ENCODE peak calls at places on chromosome 22, in five cellular contexts. One of them, this sample, is unnamed.

GRCh38 chr22:41908409-41909289 is 6.2 kb downstream of the SHISA8 start:
- DNase-seq in RPMI7951: no peak
- DNase-seq in ACHN: no peak
- DNase-seq in hypothalamus: no peak
- DNase-seq in WERI-Rb-1: peak; percentile 71
- DNase-seq in this sample: no peak

GRCh38 chr22:27372969-27373670 is 428.4 kb downstream of the MN1 start:
- DNase-seq in RPMI7951: peak; percentile 79
- DNase-seq in ACHN: no peak
- DNase-seq in hypothalamus: no peak
- DNase-seq in WERI-Rb-1: no peak
- DNase-seq in this sample: peak; percentile 24

GRCh38 chr22:25098445-25099081 is 101.1 kb upstream of the CRYBB3 start:
- DNase-seq in RPMI7951: no peak
- DNase-seq in ACHN: no peak
- DNase-seq in hypothalamus: no peak
- DNase-seq in WERI-Rb-1: no peak
- DNase-seq in this sample: no peak

GRCh38 chr22:39083212-39084165 is 6.4 kb downstream of the APOBEC3G start:
- DNase-seq in RPMI7951: no peak
- DNase-seq in ACHN: no peak
- DNase-seq in hypothalamus: no peak
- DNase-seq in WERI-Rb-1: no peak
- DNase-seq in this sample: no peak

GRCh38 chr22:31187627-31188026 is 24.5 kb upstream of the LIMK2 start:
- DNase-seq in RPMI7951: no peak
- DNase-seq in ACHN: no peak
- DNase-seq in hypothalamus: no peak
- DNase-seq in WERI-Rb-1: no peak
- DNase-seq in this sample: no peak

GRCh38 chr22:44625981-44626687 is 75.9 kb upstream of the PRR5 start:
- DNase-seq in RPMI7951: peak; percentile 46
- DNase-seq in ACHN: peak; percentile 53
- DNase-seq in hypothalamus: peak; percentile 45
- DNase-seq in WERI-Rb-1: peak; percentile 72
- DNase-seq in this sample: peak; percentile 77

GRCh38 chr22:40853961-40854360 is 2.5 kb downstream of the ST13 start:
- DNase-seq in RPMI7951: no peak
- DNase-seq in ACHN: no peak
- DNase-seq in hypothalamus: no peak
- DNase-seq in WERI-Rb-1: no peak
- DNase-seq in this sample: no peak

GRCh38 chr22:31342389-31343125 is 3.6 kb downstream of the PATZ1 start:
- DNase-seq in RPMI7951: no peak
- DNase-seq in ACHN: no peak
- DNase-seq in hypothalamus: no peak
- DNase-seq in WERI-Rb-1: no peak
- DNase-seq in this sample: no peak

GRCh38 chr22:22616636-22617035 is 27.8 kb upstream of the GGTLC2 start:
- DNase-seq in RPMI7951: no peak
- DNase-seq in ACHN: no peak
- DNase-seq in hypothalamus: no peak
- DNase-seq in WERI-Rb-1: no peak
- DNase-seq in this sample: peak; percentile 29

GRCh38 chr22:24389680-24390079 is 37.7 kb upstream of the ADORA2A start:
- DNase-seq in RPMI7951: no peak
- DNase-seq in ACHN: no peak
- DNase-seq in hypothalamus: no peak
- DNase-seq in WERI-Rb-1: no peak
- DNase-seq in this sample: no peak

GRCh38 chr22:34427436-34427835 is 507.2 kb upstream of the LARGE1 start:
- DNase-seq in RPMI7951: no peak
- DNase-seq in ACHN: no peak
- DNase-seq in hypothalamus: no peak
- DNase-seq in WERI-Rb-1: no peak
- DNase-seq in this sample: no peak

GRCh38 chr22:31734512-31734911 is 15.4 kb downstream of the PRR14L start:
- DNase-seq in RPMI7951: peak; percentile 19
- DNase-seq in ACHN: peak; percentile 11
- DNase-seq in hypothalamus: no peak
- DNase-seq in WERI-Rb-1: no peak
- DNase-seq in this sample: no peak

GRCh38 chr22:26998134-26998533 is 340.7 kb downstream of the MIAT start:
- DNase-seq in RPMI7951: peak; percentile 51
- DNase-seq in ACHN: no peak
- DNase-seq in hypothalamus: no peak
- DNase-seq in WERI-Rb-1: no peak
- DNase-seq in this sample: no peak

GRCh38 chr22:23763579-23764331 is 965 bp downstream of the C22orf15 start:
- DNase-seq in RPMI7951: no peak
- DNase-seq in ACHN: no peak
- DNase-seq in hypothalamus: no peak
- DNase-seq in WERI-Rb-1: no peak
- DNase-seq in this sample: no peak

GRCh38 chr22:30717952-30718351 is 23.3 kb downstream of the OSBP2 start:
- DNase-seq in RPMI7951: no peak
- DNase-seq in ACHN: no peak
- DNase-seq in hypothalamus: no peak
- DNase-seq in WERI-Rb-1: no peak
- DNase-seq in this sample: no peak

GRCh38 chr22:29578462-29578861 is 2.5 kb downstream of the NIPSNAP1 start:
- DNase-seq in RPMI7951: no peak
- DNase-seq in ACHN: no peak
- DNase-seq in hypothalamus: no peak
- DNase-seq in WERI-Rb-1: no peak
- DNase-seq in this sample: no peak

GRCh38 chr22:32331918-32332725 is 25.5 kb upstream of the RFPL3 start:
- DNase-seq in RPMI7951: no peak
- DNase-seq in ACHN: no peak
- DNase-seq in hypothalamus: no peak
- DNase-seq in WERI-Rb-1: no peak
- DNase-seq in this sample: no peak

GRCh38 chr22:17232406-17232805 is 13.2 kb upstream of the ADA2 start:
- DNase-seq in RPMI7951: no peak
- DNase-seq in ACHN: no peak
- DNase-seq in hypothalamus: no peak
- DNase-seq in WERI-Rb-1: no peak
- DNase-seq in this sample: no peak

GRCh38 chr22:47355388-47355725 is 592.9 kb downstream of the TBC1D22A start:
- DNase-seq in RPMI7951: no peak
- DNase-seq in ACHN: no peak
- DNase-seq in hypothalamus: no peak
- DNase-seq in WERI-Rb-1: no peak
- DNase-seq in this sample: no peak

GRCh38 chr22:21446128-21446826 is 20.9 kb upstream of the TMEM191C start:
- DNase-seq in RPMI7951: no peak
- DNase-seq in ACHN: no peak
- DNase-seq in hypothalamus: no peak
- DNase-seq in WERI-Rb-1: no peak
- DNase-seq in this sample: no peak

GRCh38 chr22:24976442-24977218 is 24.1 kb downstream of the KIAA1671 start:
- DNase-seq in RPMI7951: no peak
- DNase-seq in ACHN: no peak
- DNase-seq in hypothalamus: no peak
- DNase-seq in WERI-Rb-1: no peak
- DNase-seq in this sample: no peak

GRCh38 chr22:42876041-42876440 is 19.0 kb upstream of the ARFGAP3 start:
- DNase-seq in RPMI7951: no peak
- DNase-seq in ACHN: no peak
- DNase-seq in hypothalamus: no peak
- DNase-seq in WERI-Rb-1: no peak
- DNase-seq in this sample: no peak

GRCh38 chr22:47201996-47202818 is 439.8 kb downstream of the TBC1D22A start:
- DNase-seq in RPMI7951: no peak
- DNase-seq in ACHN: no peak
- DNase-seq in hypothalamus: no peak
- DNase-seq in WERI-Rb-1: no peak
- DNase-seq in this sample: no peak

GRCh38 chr22:32206774-32207758 is 2.2 kb upstream of the RFPL2 start:
- DNase-seq in RPMI7951: peak; percentile 18
- DNase-seq in ACHN: peak; percentile 48
- DNase-seq in hypothalamus: no peak
- DNase-seq in WERI-Rb-1: peak; percentile 35
- DNase-seq in this sample: peak; percentile 68

GRCh38 chr22:47063071-47063509 is 300.6 kb downstream of the TBC1D22A start:
- DNase-seq in RPMI7951: no peak
- DNase-seq in ACHN: no peak
- DNase-seq in hypothalamus: no peak
- DNase-seq in WERI-Rb-1: no peak
- DNase-seq in this sample: no peak

GRCh38 chr22:45885941-45886395 is 91.0 kb downstream of the WNT7B start:
- DNase-seq in RPMI7951: peak; percentile 45
- DNase-seq in ACHN: no peak
- DNase-seq in hypothalamus: peak; percentile 24
- DNase-seq in WERI-Rb-1: peak; percentile 4
- DNase-seq in this sample: no peak

GRCh38 chr22:38435960-38436359 is 19.0 kb downstream of the KCNJ4 start:
- DNase-seq in RPMI7951: no peak
- DNase-seq in ACHN: no peak
- DNase-seq in hypothalamus: no peak
- DNase-seq in WERI-Rb-1: no peak
- DNase-seq in this sample: no peak

GRCh38 chr22:40182231-40182835 is 4.6 kb downstream of the TNRC6B start:
- DNase-seq in RPMI7951: no peak
- DNase-seq in ACHN: no peak
- DNase-seq in hypothalamus: no peak
- DNase-seq in WERI-Rb-1: peak; percentile 35
- DNase-seq in this sample: no peak

GRCh38 chr22:38403806-38404205 is 51.2 kb downstream of the KCNJ4 start:
- DNase-seq in RPMI7951: no peak
- DNase-seq in ACHN: no peak
- DNase-seq in hypothalamus: no peak
- DNase-seq in WERI-Rb-1: no peak
- DNase-seq in this sample: no peak

GRCh38 chr22:20746466-20747189 is 27.3 kb upstream of the SERPIND1 start:
- DNase-seq in RPMI7951: no peak
- DNase-seq in ACHN: no peak
- DNase-seq in hypothalamus: no peak
- DNase-seq in WERI-Rb-1: no peak
- DNase-seq in this sample: no peak

GRCh38 chr22:38406617-38407016 is 48.4 kb downstream of the KCNJ4 start:
- DNase-seq in RPMI7951: no peak
- DNase-seq in ACHN: no peak
- DNase-seq in hypothalamus: no peak
- DNase-seq in WERI-Rb-1: no peak
- DNase-seq in this sample: no peak

GRCh38 chr22:47014946-47015345 is 252.5 kb downstream of the TBC1D22A start:
- DNase-seq in RPMI7951: no peak
- DNase-seq in ACHN: no peak
- DNase-seq in hypothalamus: no peak
- DNase-seq in WERI-Rb-1: no peak
- DNase-seq in this sample: no peak

GRCh38 chr22:45804986-45805325 is 133.3 kb downstream of the ATXN10 start:
- DNase-seq in RPMI7951: peak; percentile 95
- DNase-seq in ACHN: peak; percentile 91
- DNase-seq in hypothalamus: no peak
- DNase-seq in WERI-Rb-1: no peak
- DNase-seq in this sample: peak; percentile 43

GRCh38 chr22:37568448-37569008 is 8.2 kb downstream of the CDC42EP1 start:
- DNase-seq in RPMI7951: no peak
- DNase-seq in ACHN: no peak
- DNase-seq in hypothalamus: no peak
- DNase-seq in WERI-Rb-1: no peak
- DNase-seq in this sample: no peak

GRCh38 chr22:40721266-40721665 is 42.0 kb downstream of the MCHR1 start:
- DNase-seq in RPMI7951: peak; percentile 66
- DNase-seq in ACHN: no peak
- DNase-seq in hypothalamus: no peak
- DNase-seq in WERI-Rb-1: peak; percentile 77
- DNase-seq in this sample: no peak

GRCh38 chr22:38187413-38188212 is 6.0 kb upstream of the PLA2G6 start:
- DNase-seq in RPMI7951: no peak
- DNase-seq in ACHN: no peak
- DNase-seq in hypothalamus: no peak
- DNase-seq in WERI-Rb-1: no peak
- DNase-seq in this sample: no peak

GRCh38 chr22:19986410-19987341 is 29.9 kb downstream of the ARVCF start:
- DNase-seq in RPMI7951: peak; percentile 59
- DNase-seq in ACHN: peak; percentile 68
- DNase-seq in hypothalamus: peak; percentile 63
- DNase-seq in WERI-Rb-1: peak; percentile 85
- DNase-seq in this sample: peak; percentile 88

GRCh38 chr22:45657701-45658100 is 13.9 kb upstream of the ATXN10 start:
- DNase-seq in RPMI7951: no peak
- DNase-seq in ACHN: no peak
- DNase-seq in hypothalamus: no peak
- DNase-seq in WERI-Rb-1: no peak
- DNase-seq in this sample: no peak

This sample was measured in Calu3.